ENCODE peak calls at places on chromosomes 7 and 10, in four cellular contexts. C is GM12878, V is HepG2, R is A549. Z is an unnamed sample.

GRCh38 chr10:69962746-69963135 is 89.9 kb upstream of the MACROH2A2 start:
- DNase-seq in C (no peak), V (no peak), R (no peak), Z (no peak)

GRCh38 chr7:11232462-11232861 is 258.8 kb downstream of the PHF14 start:
- DNase-seq in C (no peak), V (no peak), R (no peak), Z (no peak)

GRCh38 chr7:2603388-2603965 is 28.3 kb upstream of the TTYH3 start:
- DNase-seq in C (no peak), V (no peak), R (no peak), Z (no peak)

GRCh38 chr7:82109288-82109687 is 334.3 kb downstream of the CACNA2D1 start:
- DNase-seq in C (no peak), V (no peak), R (peak; percentile 39), Z (peak; percentile 14)

GRCh38 chr7:128913856-128914565 is 3.5 kb upstream of the KCP start:
- DNase-seq in C (no peak), V (no peak), R (no peak), Z (no peak)

GRCh38 chr7:128462427-128462826 is 6.7 kb downstream of the HILPDA start:
- DNase-seq in C (no peak), V (no peak), R (no peak), Z (no peak)

GRCh38 chr7:12647364-12648219 is 39.8 kb upstream of the ARL4A start:
- DNase-seq in C (no peak), V (peak; percentile 92), R (peak; percentile 88), Z (no peak)

GRCh38 chr7:26156454-26157365 is 4.7 kb downstream of the NFE2L3 start:
- DNase-seq in C (peak; percentile 84), V (peak; percentile 81), R (peak; percentile 44), Z (peak; percentile 51)

GRCh38 chr7:137873524-137873923 is 26.8 kb upstream of the DGKI start:
- DNase-seq in C (no peak), V (no peak), R (no peak), Z (no peak)

GRCh38 chr7:144786522-144786921 is 49.3 kb downstream of the TPK1 start:
- DNase-seq in C (no peak), V (no peak), R (no peak), Z (peak; percentile 17)

GRCh38 chr10:31947144-31947926 is 18.7 kb upstream of the ARHGAP12 start:
- DNase-seq in C (no peak), V (peak; percentile 82), R (peak; percentile 87), Z (peak; percentile 34)

GRCh38 chr7:111394891-111395290 is 167.4 kb downstream of the IMMP2L start:
- DNase-seq in C (no peak), V (no peak), R (no peak), Z (no peak)

GRCh38 chr7:157396316-157397035 is 59.7 kb downstream of the DNAJB6 start:
- DNase-seq in C (no peak), V (no peak), R (no peak), Z (no peak)

GRCh38 chr7:29946428-29947186 is 43.0 kb downstream of the SCRN1 start:
- DNase-seq in C (no peak), V (peak; percentile 19), R (peak; percentile 46), Z (peak; percentile 35)

DNA sequence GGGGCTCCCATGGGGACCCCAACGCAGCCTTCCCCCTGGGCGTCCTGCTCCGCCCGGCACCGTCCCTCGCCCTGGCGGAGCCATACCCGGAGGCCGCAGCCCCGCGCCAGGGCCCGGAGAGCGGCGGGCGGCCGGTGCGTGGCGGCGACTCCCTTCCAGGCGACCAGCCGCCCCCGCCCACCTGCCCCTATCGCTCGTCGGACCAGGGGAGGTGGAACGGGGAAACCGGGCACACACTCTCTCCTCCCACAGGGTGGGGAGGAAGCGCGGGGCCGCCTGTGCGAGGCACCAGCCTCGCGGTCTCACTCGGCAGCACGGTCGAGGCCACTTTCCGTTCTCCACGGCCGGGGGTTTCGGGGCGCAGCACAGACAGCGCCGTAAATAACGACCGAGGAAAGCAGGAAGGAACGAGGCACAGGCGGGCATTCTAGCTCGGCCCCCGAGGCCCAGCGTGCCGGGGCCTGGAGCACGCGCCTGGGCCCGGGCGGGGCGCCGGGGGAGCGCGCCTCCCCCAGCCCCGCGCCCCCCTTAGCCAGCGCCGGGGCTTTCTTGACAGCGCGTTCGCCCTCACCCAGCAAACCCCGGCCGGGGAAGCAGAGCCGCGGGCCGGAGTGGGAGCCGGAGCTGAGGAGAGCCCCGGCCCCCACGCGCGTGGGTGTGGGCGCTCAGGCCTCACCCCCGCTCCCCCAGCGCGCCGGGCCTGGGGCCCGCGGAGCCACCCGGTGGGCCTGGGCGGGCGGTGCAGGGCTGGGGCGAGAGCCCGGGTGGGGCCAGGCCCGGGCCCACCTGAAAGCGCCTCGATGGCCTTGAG is 936 bp downstream of the IGF2BP3 start:
- DNase-seq in C (no peak), V (no peak), R (peak; percentile 36), Z (peak; percentile 78)
- TF ChIP-seq MYC in C (peak; percentile 82), V (no peak), R (no peak), Z (peak; percentile 84)

GRCh38 chr7:35727571-35727970 is 32.6 kb upstream of the HERPUD2 start:
- DNase-seq in C (no peak), V (no peak), R (no peak), Z (peak; percentile 98)

GRCh38 chr7:35726654-35727053 is 31.7 kb upstream of the HERPUD2 start:
- DNase-seq in C (no peak), V (no peak), R (no peak), Z (no peak)

GRCh38 chr7:35722054-35722849 is 27.3 kb upstream of the HERPUD2 start:
- DNase-seq in C (no peak), V (no peak), R (no peak), Z (peak; percentile 90)

GRCh38 chr7:35723011-35723410 is 28.1 kb upstream of the HERPUD2 start:
- DNase-seq in C (no peak), V (no peak), R (peak; percentile 39), Z (peak; percentile 43)

GRCh38 chr7:35725280-35725680 is 30.3 kb upstream of the HERPUD2 start:
- DNase-seq in C (peak; percentile 93), V (peak; percentile 30), R (no peak), Z (peak; percentile 37)
- TF ChIP-seq CTCF in C (peak; percentile 67), V (peak; percentile 67), R (no peak), Z (peak; percentile 1)

GRCh38 chr10:86179961-86180360 is 186.6 kb downstream of the GRID1 start:
- DNase-seq in C (no peak), V (no peak), R (no peak), Z (no peak)

GRCh38 chr10:86179143-86179505 is 187.5 kb downstream of the GRID1 start:
- DNase-seq in C (no peak), V (no peak), R (no peak), Z (no peak)

GRCh38 chr10:86180861-86181260 is 185.7 kb downstream of the GRID1 start:
- DNase-seq in C (no peak), V (no peak), R (no peak), Z (no peak)

GRCh38 chr10:86178401-86179142 is 188.0 kb downstream of the GRID1 start:
- DNase-seq in C (no peak), V (peak; percentile 24), R (peak; percentile 44), Z (peak; percentile 58)

GRCh38 chr10:86182150-86182549 is 184.4 kb downstream of the GRID1 start:
- DNase-seq in C (no peak), V (no peak), R (no peak), Z (no peak)
- TF ChIP-seq MYC in C (no peak), V (no peak), R (no peak), Z (no peak)

GRCh38 chr10:59706851-59707797 is 2.5 kb downstream of the SLC16A9 start:
- DNase-seq in C (no peak), V (no peak), R (no peak), Z (no peak)

GRCh38 chr10:59708816-59709471 is 706 bp downstream of the SLC16A9 start:
- DNase-seq in C (no peak), V (no peak), R (no peak), Z (no peak)

GRCh38 chr10:59713196-59713821 is 3.7 kb upstream of the SLC16A9 start:
- DNase-seq in C (no peak), V (no peak), R (no peak), Z (no peak)

GRCh38 chr10:59711871-59712491 is 2.3 kb upstream of the SLC16A9 start:
- DNase-seq in C (no peak), V (no peak), R (no peak), Z (no peak)

DNA sequence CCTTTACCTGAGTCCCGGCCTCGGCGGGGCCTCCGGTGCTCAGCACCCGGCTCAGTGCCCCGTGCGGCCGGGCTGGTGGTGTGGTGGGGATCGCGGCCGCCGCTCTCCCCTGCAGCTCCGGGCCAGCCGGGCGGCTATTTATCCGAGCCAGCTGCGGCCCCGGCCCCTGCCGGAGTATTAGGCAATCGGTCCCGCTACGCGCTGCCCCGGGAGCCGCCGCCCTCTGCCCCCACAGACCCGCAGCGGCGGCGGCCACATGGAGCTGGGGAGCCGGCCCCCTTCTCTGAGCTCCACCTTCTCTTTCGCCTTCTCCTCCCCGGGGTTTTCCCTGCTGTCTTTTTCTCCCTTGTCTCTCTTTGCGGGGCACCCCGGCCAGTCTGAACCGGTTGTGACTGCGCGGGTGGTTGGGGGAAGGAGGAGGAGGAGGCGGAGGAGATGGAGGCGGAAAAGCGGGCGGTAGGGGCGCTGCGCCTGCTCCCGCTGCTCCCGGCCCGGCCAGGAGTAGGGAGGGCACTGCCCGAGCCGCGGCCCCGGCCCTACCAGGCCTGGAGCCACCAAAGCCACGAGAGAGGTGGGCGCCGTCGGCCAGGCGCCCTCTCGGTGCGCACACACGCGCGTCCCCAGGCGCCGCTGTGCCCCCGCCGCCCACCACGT is at the start of gene SLC16A9:
- DNase-seq in C (peak; percentile 8), V (peak; percentile 12), R (peak; percentile 36), Z (peak; percentile 62)
- TF ChIP-seq CTCF in C (peak; percentile 32), V (peak; percentile 49), R (peak; percentile 33), Z (peak; percentile 25)

DNA sequence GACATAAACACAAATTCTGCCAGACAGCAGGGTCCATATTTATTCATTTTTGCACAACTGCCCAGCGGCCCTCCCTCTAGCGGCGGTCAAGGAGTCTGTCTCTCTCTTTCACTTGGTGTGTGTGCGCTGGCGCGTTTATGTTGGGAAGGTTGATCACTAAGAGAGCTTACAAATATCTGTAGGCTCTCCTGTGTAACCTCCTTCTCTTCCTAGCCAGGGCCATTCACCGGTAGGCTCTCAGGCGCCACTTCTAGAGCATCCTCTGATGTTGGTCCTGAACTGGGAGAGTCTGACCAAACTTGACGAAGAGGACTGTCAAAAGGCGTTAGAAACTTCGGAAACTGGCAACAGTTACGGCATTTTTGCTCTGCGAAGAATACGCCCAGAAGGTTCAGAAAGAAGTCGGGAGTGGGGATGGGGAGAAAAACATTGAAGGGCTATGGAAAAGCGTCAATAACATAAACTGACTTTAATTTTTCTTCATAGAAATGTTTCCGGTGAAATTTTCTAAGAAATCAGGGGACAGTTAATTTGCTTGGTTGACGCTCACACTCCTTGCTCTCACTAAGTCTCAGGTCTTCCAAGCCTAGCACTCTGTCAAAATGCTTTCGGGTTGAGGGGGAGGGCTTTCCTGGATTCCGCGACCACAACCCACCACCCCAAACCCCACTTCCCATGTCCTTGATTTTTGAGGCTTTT is 731.1 kb downstream of the ZWINT start:
- DNase-seq in C (no peak), V (peak; percentile 6), R (peak; percentile 75), Z (no peak)
- TF ChIP-seq MYC in C (no peak), V (no peak), R (no peak), Z (no peak)

DNA sequence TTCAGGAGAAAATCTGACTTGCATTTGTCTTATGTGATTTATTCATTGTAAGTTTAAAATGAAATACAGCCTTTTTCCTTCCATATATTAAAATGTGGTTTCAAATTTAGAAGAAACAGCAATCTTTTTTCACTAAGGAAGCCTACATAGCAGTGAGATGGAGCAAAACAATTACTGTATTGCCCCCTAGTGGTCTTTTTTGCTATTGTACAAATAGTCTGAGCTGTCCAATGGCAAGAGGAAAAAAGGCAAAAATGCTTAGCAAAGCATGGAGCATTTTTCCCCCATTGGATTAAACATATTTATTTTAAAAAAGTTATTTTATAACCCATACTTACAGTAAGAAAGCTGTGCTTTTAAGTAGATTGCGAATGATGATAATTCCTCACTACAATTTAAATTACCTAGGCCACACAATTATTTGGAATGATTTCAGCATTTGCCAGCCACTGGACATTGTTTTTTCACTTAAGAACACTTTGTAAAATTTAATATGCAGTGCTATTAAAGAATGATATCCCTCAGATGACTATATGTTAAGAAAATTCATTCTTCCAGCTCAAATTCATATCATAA is 119.5 kb downstream of the CPED1 start:
- DNase-seq in C (peak; percentile 11), V (peak; percentile 53), R (peak; percentile 56), Z (peak; percentile 65)
- TF ChIP-seq CTCF in C (peak; percentile 74), V (peak; percentile 68), R (peak; percentile 79), Z (peak; percentile 76)

Z was measured in NB4.